ENCODE peak calls at places on chromosomes 16 and 17, in seven cellular contexts. V, P, W, U, N, M and Z are unnamed samples.

GRCh38 chr16:72768611-72769010 is 279.3 kb downstream of the ZFHX3 start:
- DNase-seq in U (no peak), W (no peak), N (no peak), P (no peak), V (no peak), M (no peak), Z (no peak)

GRCh38 chr17:78883090-78883532 is 19.9 kb downstream of the CEP295NL start:
- DNase-seq in V (peak; percentile 95), M (peak; percentile 86), W (peak; percentile 94), U (no peak), P (no peak), N (peak; percentile 71), Z (no peak)

GRCh38 chr16:79915264-79916160 is 315.0 kb upstream of the MAF start:
- DNase-seq in U (no peak), P (no peak), N (no peak), W (no peak), M (no peak), V (no peak), Z (no peak)

GRCh38 chr17:40063915-40064531 is 1.3 kb downstream of the THRA start:
- DNase-seq in V (peak; percentile 15), W (no peak), P (no peak), U (no peak), N (no peak), M (no peak), Z (no peak)

GRCh38 chr17:68301438-68301959 is 10.2 kb downstream of the ARSG start:
- DNase-seq in P (peak; percentile 42), W (no peak), M (no peak), V (no peak), N (no peak), U (no peak), Z (no peak)

GRCh38 chr17:45200701-45201100 is 21.0 kb upstream of the FMNL1 start:
- DNase-seq in N (no peak), P (no peak), W (no peak), V (no peak), M (no peak), U (no peak), Z (peak; percentile 71)

GRCh38 chr17:68832140-68832871 is 122.9 kb downstream of the ABCA8 start:
- DNase-seq in W (no peak), U (no peak), P (no peak), V (no peak), M (no peak), N (no peak), Z (no peak)

GRCh38 chr17:45262516-45263476 is 902 bp upstream of the SPATA32 start:
- DNase-seq in M (no peak), P (no peak), W (peak; percentile 75), V (peak; percentile 51), U (no peak), N (no peak), Z (no peak)

GRCh38 chr16:48003226-48003907 is 152.4 kb downstream of the ABCC12 start:
- DNase-seq in W (no peak), P (peak; percentile 38), N (no peak), U (no peak), M (no peak), V (no peak), Z (peak; percentile 58)

GRCh38 chr17:19705201-19705600 is 11.2 kb downstream of the SLC47A2 start:
- DNase-seq in P (no peak), U (no peak), N (no peak), W (no peak), M (no peak), V (no peak), Z (no peak)

GRCh38 chr16:53529529-53529928 is 26.5 kb upstream of the AKTIP start:
- DNase-seq in N (no peak), V (no peak), M (no peak), U (no peak), W (no peak), P (no peak), Z (no peak)

GRCh38 chr16:57606847-57607501 is 21.5 kb upstream of the ADGRG1 start:
- DNase-seq in W (no peak), N (no peak), V (no peak), P (no peak), M (peak; percentile 73), U (no peak), Z (no peak)

GRCh38 chr16:867421-868385 is 67.2 kb upstream of the GNG13 start:
- DNase-seq in V (no peak), U (no peak), N (no peak), M (no peak), W (no peak), P (no peak), Z (no peak)

GRCh38 chr17:31524926-31525800 is 133.7 kb downstream of the RAB11FIP4 start:
- DNase-seq in U (peak; percentile 65), M (peak; percentile 92), N (peak; percentile 49), P (peak; percentile 92), W (peak; percentile 81), V (peak; percentile 96), Z (peak; percentile 98)

GRCh38 chr16:49688298-49688697 is 167.6 kb downstream of the ZNF423 start:
- DNase-seq in P (no peak), M (no peak), U (no peak), V (no peak), W (no peak), N (no peak), Z (peak; percentile 67)

GRCh38 chr16:4370570-4371480 is 823 bp upstream of the VASN start:
- DNase-seq in N (no peak), M (peak; percentile 60), U (no peak), W (no peak), P (no peak), V (peak; percentile 77), Z (no peak)

GRCh38 chr17:79815836-79816371 is 19.0 kb upstream of the CBX8 start:
- DNase-seq in W (no peak), U (no peak), V (no peak), P (peak; percentile 42), N (no peak), M (no peak), Z (no peak)

GRCh38 chr17:44636562-44636961 is 19.7 kb upstream of the MEIOC start:
- DNase-seq in W (peak; percentile 68), N (peak; percentile 13), V (peak; percentile 75), P (peak; percentile 30), U (peak; percentile 42), M (peak; percentile 53), Z (peak; percentile 41)

GRCh38 chr16:89822188-89823086 is 5.8 kb upstream of the SPIRE2 start:
- DNase-seq in W (no peak), N (no peak), M (peak; percentile 77), V (no peak), U (no peak), P (peak; percentile 44), Z (no peak)

GRCh38 chr17:78839762-78840529 is 668 bp downstream of the USP36 start:
- DNase-seq in N (no peak), U (peak; percentile 51), M (peak; percentile 70), W (peak; percentile 43), P (peak; percentile 52), V (peak; percentile 83), Z (peak; percentile 23)

GRCh38 chr17:43823350-43824084 is 9.4 kb downstream of the MPP3 start:
- DNase-seq in V (no peak), N (no peak), U (peak; percentile 2), M (no peak), P (no peak), W (no peak), Z (no peak)

GRCh38 chr17:40063034-40063765 is 435 bp downstream of the THRA start:
- DNase-seq in U (peak; percentile 45), W (no peak), V (peak; percentile 59), M (peak; percentile 65), N (no peak), P (peak; percentile 86), Z (peak; percentile 83)

GRCh38 chr16:80592273-80592672 is 51.5 kb downstream of the DYNLRB2 start:
- DNase-seq in M (no peak), U (no peak), P (no peak), V (no peak), W (no peak), N (no peak), Z (no peak)

GRCh38 chr17:20262116-20262977 is 205.0 kb downstream of the LGALS9B start:
- DNase-seq in U (no peak), V (no peak), P (no peak), W (no peak), N (no peak), M (no peak), Z (no peak)

DNA sequence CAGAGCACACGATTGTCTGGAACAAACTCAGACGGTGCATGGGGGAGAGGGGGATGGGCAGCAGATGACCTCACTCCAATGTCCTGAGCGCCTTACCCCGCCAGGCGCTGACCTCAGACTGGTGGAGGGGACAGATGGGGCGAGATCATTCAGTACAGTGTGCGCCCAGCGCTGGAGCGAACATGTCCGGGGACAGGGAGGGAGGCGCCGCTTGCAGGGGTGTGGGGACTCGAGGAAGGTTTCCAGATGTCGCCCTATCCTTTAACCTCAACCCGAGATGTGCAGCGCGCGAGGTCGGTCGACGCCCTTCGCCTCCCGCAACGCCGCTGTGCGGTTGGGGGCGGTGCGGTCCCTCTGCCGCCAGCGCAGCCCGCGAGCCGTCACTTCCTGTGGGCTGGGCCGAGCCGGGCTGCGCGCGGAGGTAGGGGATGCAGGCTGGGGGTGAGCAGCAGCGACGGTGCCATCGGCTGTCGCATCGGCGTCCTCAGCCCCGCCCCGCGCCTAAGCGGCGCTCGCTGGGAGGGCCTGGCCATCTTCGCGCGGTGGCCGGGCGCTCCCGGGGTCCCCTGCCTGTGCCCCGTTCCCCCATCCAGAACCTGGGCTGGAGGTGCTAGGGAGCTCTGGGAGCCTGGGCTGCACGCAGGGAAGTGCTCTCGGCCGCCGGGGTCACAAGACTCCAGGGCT is 5.3 kb upstream of the CDR2L start:
- DNase-seq in V (peak; percentile 79), U (no peak), N (peak; percentile 57), M (peak; percentile 92), P (peak; percentile 95), W (peak; percentile 81), Z (peak; percentile 94)
- TF ChIP-seq EZH2 in V (no peak), U (no peak), N (no peak), M (no peak), P (peak; percentile 39), W (no peak), Z (no peak)

GRCh38 chr17:7404737-7405412 is 978 bp upstream of the TMEM256 start:
- DNase-seq in W (no peak), N (no peak), P (peak; percentile 90), V (peak; percentile 83), M (no peak), U (no peak), Z (peak; percentile 86)
- H2AFZ ChIP-seq in W (peak overlapping the region; percentile 71), N (no peak overlapping the region), P (no peak overlapping the region), V (peak overlapping the region; percentile 70), M (peak overlapping the region; percentile 23), U (peak overlapping the region; percentile 72), Z (peak overlapping the region; percentile 69)

GRCh38 chr17:58605986-58606385 is 85.9 kb downstream of the TEX14 start:
- DNase-seq in W (no peak), M (no peak), N (no peak), V (peak; percentile 21), U (no peak), P (no peak), Z (no peak)
- TF ChIP-seq EZH2phosphoT487 in W (no peak), M (no peak), N (no peak), V (no peak), U (no peak), P (no peak), Z (no peak)

DNA sequence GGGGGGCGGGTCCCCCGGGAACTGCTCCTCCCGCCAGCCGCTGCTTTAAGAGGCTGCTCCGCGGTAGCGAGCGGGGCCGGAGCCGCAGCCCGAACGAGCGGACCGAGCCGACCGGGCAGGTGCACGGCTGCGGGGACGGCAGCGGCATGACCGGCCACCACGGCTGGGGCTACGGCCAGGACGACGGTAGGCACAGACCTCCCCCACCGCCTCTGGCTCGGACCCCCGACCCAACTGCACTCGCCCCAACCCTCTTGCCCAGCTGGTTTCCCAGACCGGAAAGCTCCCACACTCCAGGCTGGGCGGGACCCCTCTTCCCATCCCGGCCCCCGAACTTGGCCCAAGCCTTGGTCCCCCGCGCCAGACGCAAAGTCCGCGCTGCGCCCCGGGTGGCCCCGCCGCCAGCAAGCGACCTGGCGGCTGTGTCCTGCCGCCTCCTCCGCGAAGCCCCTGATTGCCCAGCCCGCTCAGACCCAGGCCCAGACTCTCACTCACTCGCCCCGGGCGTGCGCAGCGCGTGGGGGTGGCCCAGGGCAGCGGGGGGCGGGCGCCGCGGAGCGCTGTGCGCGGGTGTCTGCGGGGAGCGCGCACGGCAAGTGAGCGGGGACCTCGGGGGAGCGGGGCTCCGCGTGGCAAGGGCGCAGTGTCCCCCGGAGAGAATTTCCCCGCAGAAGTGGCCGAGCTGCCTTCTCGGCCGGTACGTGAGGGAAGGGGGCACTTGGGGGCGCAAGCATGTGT is at the start of gene CA7:
- DNase-seq in P (peak; percentile 34), U (no peak), M (no peak), N (no peak), V (peak; percentile 23), W (no peak), Z (peak; percentile 62)
- TF ChIP-seq EZH2 in P (peak; percentile 95), U (no peak), M (peak; percentile 83), N (no peak), V (peak; percentile 44), W (peak; percentile 56), Z (peak; percentile 44)